ENCODE peak calls at places on chromosomes 11 and 22, in eight cellular contexts. Y, N, O, Q, B, P, H and F are unnamed samples.

GRCh38 chr22:33853200-33854097 is 66.8 kb downstream of the LARGE1 start:
- DNase-seq in Q (no peak), O (peak), P (peak), B (peak), N (peak), H (no peak), Y (peak), F (no peak)

GRCh38 chr22:37280718-37281117 is 1.6 kb upstream of the CYTH4 start:
- DNase-seq in Y (no peak), B (no peak), O (no peak), N (no peak), P (no peak), H (no peak), Q (no peak), F (no peak)

GRCh38 chr11:10898763-10899541 is 41.1 kb upstream of the ZBED5 start:
- DNase-seq in H (no peak), Y (no peak), N (no peak), O (no peak), Q (no peak), P (no peak), B (no peak), F (no peak)

GRCh38 chr11:84901986-84902385 is 725.2 kb downstream of the DLG2 start:
- DNase-seq in N (peak), Q (no peak), H (no peak), B (peak), P (no peak), Y (peak), O (no peak), F (no peak)

GRCh38 chr22:48318575-48319320 is 1508.9 kb downstream of the BRD1 start:
- DNase-seq in O (no peak), B (no peak), Y (no peak), N (no peak), P (no peak), H (no peak), Q (no peak), F (no peak)

GRCh38 chr11:19220903-19221682 is 19.3 kb upstream of the CSRP3 start:
- DNase-seq in B (no peak), H (no peak), Q (no peak), N (no peak), P (peak), O (no peak), Y (peak), F (no peak)

GRCh38 chr11:118322721-118323120 is 18.2 kb downstream of the CD3E start:
- DNase-seq in P (no peak), B (no peak), H (no peak), N (no peak), O (no peak), Y (no peak), Q (no peak), F (no peak)

GRCh38 chr22:27164781-27165503 is 507.6 kb downstream of the MIAT start:
- DNase-seq in O (no peak), H (no peak), Q (no peak), Y (no peak), N (no peak), B (no peak), P (no peak), F (no peak)

GRCh38 chr11:44752262-44752661 is 25.5 kb downstream of the TSPAN18 start:
- DNase-seq in Y (no peak), P (no peak), H (no peak), O (no peak), N (no peak), B (no peak), Q (no peak), F (peak)

GRCh38 chr22:25105817-25106650 is 93.6 kb upstream of the CRYBB3 start:
- DNase-seq in P (no peak), O (no peak), N (no peak), Q (no peak), B (no peak), H (no peak), Y (no peak), F (no peak)

GRCh38 chr11:59556115-59556882 is 45.0 kb downstream of the OR4D9 start:
- DNase-seq in P (no peak), Y (peak), B (peak), Q (no peak), H (peak), O (peak), N (peak), F (peak)

GRCh38 chr11:61417670-61418069 is 12.1 kb downstream of the CPSF7 start:
- DNase-seq in Q (no peak), B (no peak), Y (no peak), H (no peak), N (no peak), P (no peak), O (no peak), F (no peak)

GRCh38 chr11:10002221-10002620 is 291.8 kb downstream of the SBF2 start:
- DNase-seq in Q (no peak), B (no peak), P (no peak), H (no peak), Y (no peak), O (no peak), N (no peak), F (no peak)

GRCh38 chr11:23206736-23207336 is 346.6 kb upstream of the CCDC179 start:
- DNase-seq in Q (no peak), B (peak), Y (no peak), P (no peak), H (no peak), N (peak), O (no peak), F (no peak)

GRCh38 chr22:36528336-36528735 is 630 bp downstream of the EIF3D start:
- DNase-seq in P (no peak), N (peak), H (no peak), O (no peak), Y (no peak), B (no peak), Q (no peak), F (no peak)

GRCh38 chr11:1876361-1877063 is 15.2 kb downstream of the PRR33 start:
- DNase-seq in B (peak), N (peak), O (peak), P (no peak), H (no peak), Q (no peak), Y (peak), F (peak)

GRCh38 chr11:18022419-18022818 is 9.6 kb upstream of the SERGEF start:
- DNase-seq in N (no peak), Y (no peak), B (no peak), O (no peak), H (no peak), P (no peak), Q (no peak), F (no peak)

GRCh38 chr22:36077261-36077660 is 48.6 kb upstream of the RBFOX2 start:
- DNase-seq in Q (no peak), Y (no peak), B (peak), P (no peak), O (no peak), H (no peak), N (no peak), F (no peak)

GRCh38 chr11:104984818-104985217 is 16.4 kb upstream of the CASP4 start:
- DNase-seq in P (no peak), Y (no peak), Q (no peak), O (no peak), H (no peak), B (no peak), N (no peak), F (no peak)

GRCh38 chr22:37911697-37912096 is 5.6 kb downstream of the MICALL1 start:
- DNase-seq in O (peak), B (no peak), P (no peak), Q (no peak), N (no peak), Y (no peak), H (no peak), F (peak)

GRCh38 chr22:31630331-31631329 is 31.4 kb downstream of the PISD start:
- DNase-seq in Y (peak), N (peak), H (peak), O (peak), Q (peak), P (no peak), B (peak), F (peak)

GRCh38 chr11:133951484-133952198 is 5.1 kb downstream of the IGSF9B start:
- DNase-seq in Y (no peak), B (no peak), O (peak), Q (no peak), N (no peak), P (no peak), H (peak), F (peak)

GRCh38 chr11:105701098-105701497 is 91.2 kb downstream of the GRIA4 start:
- DNase-seq in Y (no peak), Q (no peak), H (no peak), P (peak), B (no peak), N (no peak), O (no peak), F (no peak)

GRCh38 chr11:117271208-117271607 is 19.9 kb upstream of the BACE1-AS start:
- DNase-seq in Y (no peak), N (no peak), Q (no peak), P (no peak), O (no peak), H (no peak), B (no peak), F (no peak)

GRCh38 chr11:72813740-72814138 is 472 bp upstream of the ATG16L2 start:
- DNase-seq in Q (no peak), H (no peak), Y (peak), O (peak), P (peak), B (peak), N (no peak), F (no peak)

GRCh38 chr22:29951675-29952413 is 68.9 kb downstream of the MTMR3 start:
- DNase-seq in N (no peak), Q (no peak), Y (no peak), O (no peak), B (peak), H (no peak), P (no peak), F (no peak)

GRCh38 chr11:61602775-61603569 is 22.1 kb upstream of the SYT7 start:
- DNase-seq in P (no peak), H (peak), O (no peak), B (peak), Y (peak), Q (peak), N (peak), F (no peak)

GRCh38 chr22:30930228-30930627 is 38.3 kb downstream of the MORC2 start:
- DNase-seq in O (no peak), Y (no peak), B (no peak), P (no peak), N (no peak), Q (no peak), H (no peak), F (no peak)

GRCh38 chr11:107549253-107549953 is 16.1 kb downstream of the ALKBH8 start:
- DNase-seq in B (peak), Q (no peak), H (no peak), P (no peak), N (peak), O (peak), Y (no peak), F (no peak)

GRCh38 chr11:127644366-127644765 is 643.8 kb upstream of the KIRREL3 start:
- DNase-seq in O (no peak), Y (no peak), H (no peak), B (no peak), Q (no peak), P (no peak), N (no peak), F (no peak)

GRCh38 chr11:123580557-123581275 is 73.7 kb downstream of the SCN3B start:
- DNase-seq in H (no peak), N (peak), Y (peak), Q (no peak), O (peak), P (no peak), B (peak), F (peak)

GRCh38 chr11:10314199-10315072 is 9.6 kb downstream of the ADM start:
- DNase-seq in N (peak), H (no peak), B (peak), P (no peak), Q (no peak), Y (no peak), O (peak), F (no peak)

GRCh38 chr11:62025429-62026105 is 58.1 kb upstream of the FTH1 start:
- DNase-seq in Q (peak), N (peak), P (no peak), O (no peak), H (peak), B (peak), Y (peak), F (no peak)

GRCh38 chr11:60953781-60954180 is 1.8 kb upstream of the SLC15A3 start:
- DNase-seq in Q (no peak), B (no peak), Y (no peak), N (no peak), P (no peak), H (no peak), O (no peak), F (no peak)

GRCh38 chr11:20707876-20708275 is 38.5 kb downstream of the NELL1 start:
- DNase-seq in P (no peak), B (no peak), O (no peak), N (no peak), Q (no peak), H (no peak), Y (no peak), F (peak)
- TF ChIP-seq CTCF in P (no peak), B (no peak), O (no peak), N (no peak), Q (no peak), H (no peak), Y (no peak), F (no peak)

GRCh38 chr11:26896716-26897115 is 97.2 kb upstream of the FIBIN start:
- DNase-seq in P (no peak), B (no peak), Y (no peak), O (no peak), N (no peak), H (no peak), Q (no peak), F (no peak)
- H3K4me3 ChIP-seq in P (no peak), B (no peak), Y (no peak), O (no peak), N (no peak), H (no peak), Q (no peak), F (no peak)

GRCh38 chr11:31160504-31161422 is 208.8 kb downstream of the DCDC1 start:
- DNase-seq in O (peak), Y (no peak), N (no peak), B (peak), Q (no peak), P (no peak), H (no peak), F (no peak)
- TF ChIP-seq CTCF in O (peak), Y (no peak), N (peak), B (peak), Q (peak), P (peak), H (no peak), F (peak)

DNA sequence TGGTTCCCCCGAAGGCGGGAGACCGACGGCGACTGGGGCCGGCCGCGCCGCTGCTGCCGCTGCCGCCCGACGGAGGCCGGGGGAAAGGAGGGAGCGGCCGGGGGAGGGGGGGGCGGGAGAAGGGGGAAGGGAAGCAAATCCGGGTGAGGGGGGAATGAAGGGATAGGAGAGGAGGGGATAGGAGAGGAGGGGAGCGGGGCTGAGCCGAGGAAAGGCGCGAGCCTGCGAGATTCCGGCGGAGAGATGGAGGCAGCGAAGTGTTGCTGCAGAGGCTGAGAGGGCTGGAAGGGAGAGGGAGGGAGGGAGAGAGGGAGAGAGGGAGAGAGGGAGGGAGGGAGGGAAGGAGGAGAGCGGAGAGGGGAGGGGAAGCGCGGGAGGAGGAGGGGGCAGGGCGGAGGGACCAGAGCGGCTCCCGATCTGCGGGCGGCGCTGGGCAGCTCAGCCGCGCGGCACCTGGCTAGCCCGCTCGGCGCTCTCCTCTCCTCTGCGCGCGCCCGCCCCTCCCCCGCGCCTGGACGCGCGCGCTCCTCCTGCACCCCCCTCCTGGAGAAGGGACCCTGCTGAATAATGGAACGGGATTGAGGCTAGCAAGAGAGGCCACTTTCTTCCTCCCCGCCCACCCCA is 52.4 kb downstream of the SLC22A12 start:
- DNase-seq in H (no peak), B (no peak), Y (no peak), O (peak), N (no peak), Q (no peak), P (no peak), F (peak)
- H3K4me3 ChIP-seq in H (peak), B (no peak), Y (peak), O (peak), N (no peak), Q (peak), P (no peak), F (no peak)

GRCh38 chr11:16945671-16946469 is 68.3 kb downstream of the PLEKHA7 start:
- DNase-seq in N (peak), P (no peak), Q (no peak), O (peak), Y (peak), H (no peak), B (peak), F (peak)
- TF ChIP-seq CTCF in N (peak), P (peak), Q (peak), O (peak), Y (peak), H (no peak), B (peak), F (peak)

DNA sequence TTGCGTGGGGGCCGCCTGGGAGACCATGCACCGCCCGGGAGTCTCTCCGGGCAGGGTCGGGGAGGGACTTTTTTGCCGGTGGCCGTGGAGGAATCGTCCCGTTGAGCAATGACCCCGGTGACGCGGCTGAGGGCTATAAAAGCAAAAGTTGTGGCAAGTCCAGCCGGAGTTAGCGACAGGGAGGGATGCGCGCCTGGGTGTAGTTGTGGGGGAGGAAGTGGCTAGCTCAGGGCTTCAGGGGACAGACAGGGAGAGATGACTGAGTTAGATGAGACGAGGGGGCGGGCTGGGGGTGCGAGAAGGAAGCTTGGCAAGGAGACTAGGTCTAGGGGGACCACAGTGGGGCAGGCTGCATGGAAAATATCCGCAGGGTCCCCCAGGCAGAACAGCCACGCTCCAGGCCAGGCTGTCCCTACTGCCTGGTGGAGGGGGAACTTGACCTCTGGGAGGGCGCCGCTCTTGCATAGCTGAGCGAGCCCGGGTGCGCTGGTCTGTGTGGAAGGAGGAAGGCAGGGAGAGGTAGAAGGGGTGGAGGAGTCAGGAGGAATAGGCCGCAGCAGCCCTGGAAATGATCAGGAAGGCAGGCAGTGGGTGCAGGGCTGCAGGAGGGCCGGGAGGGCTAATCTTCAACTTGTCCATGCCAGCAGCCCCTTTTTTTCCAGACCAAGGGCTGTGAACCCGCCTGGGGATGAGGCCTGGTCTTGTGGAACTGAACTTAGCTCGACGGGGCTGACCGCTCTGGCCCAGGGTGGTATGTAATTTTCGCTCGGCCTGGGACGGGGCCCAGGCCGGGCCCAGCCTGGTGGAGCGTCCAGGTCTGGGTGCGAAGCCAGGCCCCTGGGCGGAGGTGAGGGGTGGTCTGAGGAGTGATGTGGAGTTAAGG is at the start of gene NEAT1:
- DNase-seq in N (peak), O (peak), H (peak), P (peak), B (peak), Y (peak), Q (peak), F (peak)
- H3K4me3 ChIP-seq in N (peak), O (peak), H (peak), P (peak), B (peak), Y (peak), Q (peak), F (peak)

DNA sequence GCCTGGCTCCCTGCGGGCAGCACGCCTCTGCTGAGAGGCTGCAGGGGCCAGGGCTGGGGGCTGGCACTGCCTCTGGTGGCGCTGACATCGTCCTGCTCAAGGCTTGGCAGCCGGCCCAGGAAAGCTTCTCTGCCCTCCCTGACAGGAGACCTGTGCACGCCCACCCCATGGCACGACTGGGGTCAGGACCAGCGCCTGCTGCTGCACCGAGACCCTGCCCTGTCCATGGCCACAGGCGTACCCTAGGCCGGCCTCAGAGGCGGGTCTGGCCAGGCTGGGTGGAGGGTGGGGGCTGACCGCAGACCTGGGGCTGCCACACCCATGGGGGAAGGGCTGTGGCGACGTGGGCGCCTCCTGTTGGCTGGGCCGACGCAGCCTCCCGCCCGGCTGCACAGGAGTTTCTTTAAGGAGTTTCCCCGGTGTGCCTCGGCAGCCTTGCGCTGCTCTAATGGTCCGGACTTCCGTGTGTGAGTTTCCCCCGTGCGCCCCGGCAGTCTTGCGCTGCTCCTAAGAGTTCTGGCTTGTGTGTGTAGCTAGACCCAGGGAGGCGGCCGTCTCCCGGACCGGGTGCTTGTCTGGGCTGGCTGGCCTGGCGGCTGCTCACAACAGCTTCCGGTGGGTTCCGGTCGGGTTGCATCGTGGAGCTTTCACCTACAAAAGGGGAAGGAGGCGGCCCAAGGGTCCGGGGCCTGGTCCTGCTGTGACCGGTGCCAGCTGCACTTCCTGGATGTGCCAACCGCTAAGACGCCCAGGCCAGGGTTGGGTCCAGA is 4.7 kb downstream of the TRABD start:
- DNase-seq in N (peak), H (no peak), O (peak), B (peak), Y (peak), Q (no peak), P (no peak), F (peak)
- TF ChIP-seq CTCF in N (peak), H (no peak), O (peak), B (peak), Y (peak), Q (peak), P (peak), F (peak)

GRCh38 chr22:46074771-46075551 is 75.4 kb upstream of the PPARA start:
- DNase-seq in H (peak), B (no peak), Q (no peak), O (peak), Y (peak), P (no peak), N (peak), F (no peak)
- H3K4me3 ChIP-seq in H (peak), B (peak), Q (peak), O (peak), Y (peak), P (peak), N (peak), F (no peak)

GRCh38 chr11:32586576-32587190 is 3.1 kb downstream of the EIF3M start:
- DNase-seq in O (peak), N (peak), Q (no peak), H (no peak), Y (no peak), P (no peak), B (peak), F (no peak)
- TF ChIP-seq CTCF in O (no peak), N (peak), Q (no peak), H (no peak), Y (no peak), P (peak), B (peak), F (peak)

GRCh38 chr22:40651057-40651456 is 14.5 kb upstream of the MRTFA start:
- DNase-seq in N (no peak), B (no peak), O (no peak), Q (no peak), H (no peak), P (no peak), Y (no peak), F (no peak)
- H3K4me3 ChIP-seq in N (no peak), B (no peak), O (no peak), Q (peak), H (peak), P (peak), Y (no peak), F (peak)